ENCODE peak calls at places on chromosomes 1 and 21, in ten cellular contexts. T is iPS DF 19.7, U is EL, J is NCI-H2081, F is NCI-H2029 treated with DMSO at 0.1 percent for 48 hours, B is M059J, Q is germinal center, R is HEK293T, P is Caco-2, S is endothelial cell. W is an unnamed sample.
A peak's percentile ranks its signal among the peaks of the same experiment; 100 is the strongest.

GRCh38 chr1:228793032-228793431 is 57.8 kb downstream of the RHOU start:
- DNase-seq in T (no peak), U (no peak), J (no peak), F (no peak), B (no peak), Q (no peak), R (no peak), P (no peak), S (no peak), W (no peak)

GRCh38 chr1:44571712-44572571 is 102.3 kb downstream of the TMEM53 start:
- DNase-seq in T (no peak), U (peak; percentile 18), J (peak; percentile 25), F (peak; percentile 35), B (peak; percentile 18), Q (peak; percentile 43), R (peak; percentile 55), P (no peak), S (no peak), W (no peak)

GRCh38 chr21:28375708-28376385 is 616.8 kb downstream of the LTN1 start:
- DNase-seq in T (no peak), U (peak; percentile 57), J (no peak), F (no peak), B (no peak), Q (no peak), R (no peak), P (no peak), S (no peak), W (no peak)

GRCh38 chr1:35707253-35708178 is 11.2 kb downstream of the C1orf216 start:
- DNase-seq in T (no peak), U (peak; percentile 34), J (peak; percentile 81), F (no peak), B (no peak), Q (peak; percentile 54), R (peak; percentile 68), P (peak; percentile 71), S (peak; percentile 44), W (peak; percentile 12)

GRCh38 chr1:59605761-59606160 is 209.0 kb upstream of the HOOK1 start:
- DNase-seq in T (no peak), U (peak; percentile 52), J (no peak), F (peak; percentile 13), B (peak; percentile 74), Q (no peak), R (no peak), P (no peak), S (no peak), W (peak; percentile 57)

GRCh38 chr1:92515796-92516201 is 29.1 kb upstream of the GFI1 start:
- DNase-seq in T (no peak), U (no peak), J (no peak), F (no peak), B (no peak), Q (no peak), R (no peak), P (no peak), S (no peak), W (no peak)

GRCh38 chr1:36465731-36466369 is 1.7 kb upstream of the MRPS15 start:
- DNase-seq in T (no peak), U (peak; percentile 59), J (no peak), F (no peak), B (no peak), Q (no peak), R (no peak), P (no peak), S (no peak), W (no peak)

GRCh38 chr1:206909167-206909882 is 12.1 kb downstream of the IL24 start:
- DNase-seq in T (no peak), U (peak; percentile 17), J (peak; percentile 71), F (peak; percentile 68), B (peak; percentile 67), Q (peak; percentile 22), R (peak; percentile 56), P (peak; percentile 50), S (peak; percentile 57), W (no peak)

GRCh38 chr1:76230894-76231293 is 156.3 kb downstream of the ST6GALNAC3 start:
- DNase-seq in T (peak; percentile 81), U (no peak), J (no peak), F (no peak), B (no peak), Q (no peak), R (no peak), P (no peak), S (no peak), W (no peak)

GRCh38 chr1:31152181-31152768 is 86.8 kb upstream of the PUM1 start:
- DNase-seq in T (no peak), U (peak; percentile 94), J (no peak), F (no peak), B (peak; percentile 93), Q (no peak), R (peak; percentile 57), P (peak; percentile 45), S (no peak), W (peak; percentile 96)

GRCh38 chr1:172446547-172446946 is 2.7 kb upstream of the PIGC start:
- DNase-seq in T (no peak), U (no peak), J (no peak), F (no peak), B (no peak), Q (no peak), R (no peak), P (no peak), S (no peak), W (no peak)

GRCh38 chr1:19028546-19029129 is 72.2 kb upstream of the IFFO2 start:
- DNase-seq in T (no peak), U (no peak), J (no peak), F (no peak), B (no peak), Q (no peak), R (no peak), P (peak; percentile 6), S (no peak), W (no peak)

W was measured in RPMI7951.